ENCODE peak calls at places on chromosomes 12 and 14, in six cellular contexts. L is HepG2, U is H1, F is K562, B is HCT116, O is GM12878. I is an unnamed sample.

GRCh38 chr12:26697217-26697616 is 135.8 kb downstream of the ITPR2 start:
- DNase-seq in L (no peak), U (no peak), F (no peak), B (no peak), O (no peak), I (no peak)

GRCh38 chr12:106551410-106551809 is 31.4 kb upstream of the RFX4 start:
- DNase-seq in L (peak), U (no peak), F (no peak), B (no peak), O (no peak), I (no peak)

GRCh38 chr14:80850197-80850814 is 91.2 kb downstream of the CEP128 start:
- DNase-seq in L (peak), U (no peak), F (peak), B (peak), O (no peak), I (no peak)

GRCh38 chr12:45409966-45410365 is 194.1 kb downstream of the ANO6 start:
- DNase-seq in L (no peak), U (no peak), F (no peak), B (no peak), O (no peak), I (no peak)

GRCh38 chr12:69929125-69929524 is 104.1 kb downstream of the MYRFL start:
- DNase-seq in L (no peak), U (no peak), F (no peak), B (peak), O (no peak), I (no peak)

GRCh38 chr12:46268617-46269428 is at the start of gene SLC38A1:
- DNase-seq in L (peak), U (no peak), F (peak), B (peak), O (no peak), I (peak)

GRCh38 chr12:121535150-121536057 is 45.4 kb downstream of the KDM2B start:
- DNase-seq in L (no peak), U (no peak), F (no peak), B (no peak), O (no peak), I (no peak)

GRCh38 chr14:64208261-64208660 is 85.9 kb downstream of the ESR2 start:
- DNase-seq in L (no peak), U (no peak), F (no peak), B (no peak), O (no peak), I (no peak)

GRCh38 chr12:54587315-54587821 is 1.1 kb downstream of the PPP1R1A start:
- DNase-seq in L (peak), U (no peak), F (no peak), B (no peak), O (no peak), I (no peak)

GRCh38 chr14:65267856-65268255 is 144.7 kb upstream of the FUT8 start:
- DNase-seq in L (no peak), U (no peak), F (no peak), B (no peak), O (no peak), I (no peak)

GRCh38 chr12:57756406-57757341 is 1.8 kb downstream of the MARCHF9 start:
- DNase-seq in L (no peak), U (no peak), F (peak), B (no peak), O (no peak), I (peak)

GRCh38 chr12:80834724-80835123 is 103.0 kb downstream of the LIN7A start:
- DNase-seq in L (no peak), U (no peak), F (no peak), B (no peak), O (no peak), I (no peak)

GRCh38 chr12:10540776-10541205 is 35.1 kb downstream of the EIF2S3B start:
- DNase-seq in L (no peak), U (no peak), F (no peak), B (no peak), O (peak), I (no peak)

GRCh38 chr12:45268672-45269406 is 52.9 kb downstream of the ANO6 start:
- DNase-seq in L (peak), U (no peak), F (no peak), B (peak), O (no peak), I (no peak)

GRCh38 chr14:51331651-51332367 is 91.8 kb downstream of the TMX1 start:
- DNase-seq in L (no peak), U (no peak), F (no peak), B (no peak), O (no peak), I (no peak)

GRCh38 chr12:114817491-114818440 is 133.8 kb upstream of the TBX3 start:
- DNase-seq in L (no peak), U (no peak), F (no peak), B (no peak), O (no peak), I (no peak)

GRCh38 chr12:124713041-124713435 is 145.6 kb upstream of the NCOR2 start:
- DNase-seq in L (no peak), U (no peak), F (no peak), B (no peak), O (peak), I (no peak)

GRCh38 chr12:47705239-47705570 is 625 bp downstream of the RPAP3 start:
- DNase-seq in L (no peak), U (no peak), F (no peak), B (no peak), O (no peak), I (no peak)

GRCh38 chr14:77067632-77068514 is 30.2 kb upstream of the CIPC start:
- DNase-seq in L (no peak), U (peak), F (peak), B (peak), O (no peak), I (peak)

GRCh38 chr12:32558941-32559340 is 120.2 kb upstream of the DNM1L start:
- DNase-seq in L (no peak), U (no peak), F (no peak), B (no peak), O (peak), I (no peak)

GRCh38 chr14:105484997-105485393 is 1.7 kb upstream of the CRIP1 start:
- DNase-seq in L (no peak), U (no peak), F (no peak), B (no peak), O (no peak), I (no peak)

GRCh38 chr14:92458959-92459478 is 54.6 kb upstream of the RIN3 start:
- DNase-seq in L (no peak), U (no peak), F (no peak), B (no peak), O (no peak), I (no peak)

GRCh38 chr14:104591031-104591430 is 11.5 kb downstream of the C14orf180 start:
- DNase-seq in L (no peak), U (no peak), F (no peak), B (no peak), O (no peak), I (no peak)

GRCh38 chr12:131604146-131604844 is 106.6 kb upstream of the SFSWAP start:
- DNase-seq in L (no peak), U (no peak), F (no peak), B (no peak), O (no peak), I (no peak)

GRCh38 chr12:67069451-67070306 is 199.5 kb upstream of the CAND1 start:
- DNase-seq in L (peak), U (peak), F (peak), B (no peak), O (no peak), I (peak)

GRCh38 chr12:52249041-52249461 is 16.0 kb downstream of the KRT7 start:
- DNase-seq in L (no peak), U (no peak), F (no peak), B (no peak), O (no peak), I (no peak)

GRCh38 chr14:70955543-70956480 is 48.6 kb downstream of the PCNX1 start:
- DNase-seq in L (peak), U (no peak), F (no peak), B (no peak), O (no peak), I (no peak)

GRCh38 chr12:85147331-85147730 is 111.2 kb downstream of the LRRIQ1 start:
- DNase-seq in L (no peak), U (no peak), F (no peak), B (no peak), O (no peak), I (no peak)
- TF ChIP-seq ATF3 in L (no peak), U (no peak), F (no peak), B (no peak), O (no peak), I (no peak)

GRCh38 chr12:117118838-117119591 is 19.8 kb upstream of the TESC start:
- DNase-seq in L (peak), U (no peak), F (no peak), B (no peak), O (no peak), I (peak)
- TF ChIP-seq ATF3 in L (no peak), U (no peak), F (no peak), B (no peak), O (no peak), I (no peak)

DNA sequence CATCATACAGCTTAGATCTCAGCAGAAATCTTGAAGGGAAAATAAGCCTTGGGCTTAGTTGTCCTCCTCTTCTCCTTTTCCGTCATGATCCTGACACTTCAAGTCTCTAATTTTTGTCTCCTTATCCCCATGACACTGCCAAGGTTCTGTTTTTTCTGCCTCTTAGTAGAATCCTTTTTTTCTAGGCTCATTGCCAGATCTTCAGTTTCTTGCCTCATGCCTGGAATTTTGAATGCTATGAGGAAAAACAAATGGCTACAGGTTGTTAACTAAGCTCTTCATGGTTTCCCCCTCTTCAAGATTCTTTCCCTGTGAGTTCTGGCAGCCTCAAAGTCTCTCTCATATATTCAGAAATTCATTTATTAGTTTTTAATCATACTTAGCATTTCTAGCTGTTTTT is 450.5 kb downstream of the LRFN5 start:
- DNase-seq in L (no peak), U (no peak), F (no peak), B (no peak), O (no peak), I (no peak)
- TF ChIP-seq ATF3 in L (no peak), U (no peak), F (no peak), B (no peak), O (no peak), I (no peak)

DNA sequence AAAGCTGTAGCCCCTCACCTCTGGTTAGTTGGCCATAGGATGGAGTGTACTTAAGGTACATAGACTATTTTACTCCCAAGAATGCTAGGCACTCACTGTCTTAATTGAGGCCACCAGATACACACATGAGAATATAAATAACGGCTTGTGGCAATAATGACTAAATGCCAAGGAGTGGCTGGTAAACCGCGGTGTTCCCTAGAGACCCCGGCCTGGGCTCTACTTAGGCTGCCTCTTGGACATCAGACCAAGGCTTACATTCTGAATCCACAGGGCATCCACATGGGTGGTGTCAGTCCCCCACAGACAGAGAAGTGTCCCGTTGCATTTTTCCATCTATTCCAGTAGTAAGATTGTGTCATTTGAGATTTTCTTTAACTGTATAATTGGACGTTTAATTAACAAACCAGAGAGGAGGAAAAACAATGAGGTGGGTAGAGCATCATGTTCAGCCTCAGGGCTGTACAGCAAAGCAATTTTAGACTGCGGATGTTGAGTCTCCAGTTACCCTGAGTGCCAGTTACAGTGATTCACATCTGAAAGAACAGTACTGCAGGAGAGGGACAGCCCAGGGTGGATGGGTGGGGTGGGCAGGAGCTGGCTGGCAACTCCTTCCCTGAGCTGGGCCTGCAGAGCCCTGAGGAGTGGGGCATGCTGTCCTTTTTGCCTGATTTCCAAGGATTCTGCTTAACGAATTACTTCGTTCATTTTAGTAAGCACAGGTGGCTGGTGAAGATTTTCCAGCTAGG is 20.5 kb downstream of the CKB start:
- DNase-seq in L (no peak), U (no peak), F (no peak), B (no peak), O (no peak), I (no peak)
- TF ChIP-seq ATF3 in L (no peak), U (no peak), F (no peak), B (no peak), O (no peak), I (no peak)

I was measured in WTC11.